ENCODE peak calls at places on chromosomes 3 and 15, in four cellular contexts. N is IMR-90, W is ovary, O is dorsolateral prefrontal cortex. B is an unnamed sample.

GRCh38 chr3:5205165-5205941 is 17.8 kb downstream of the EDEM1 start:
- DNase-seq in N (peak), W (no peak), O (no peak), B (no peak)

GRCh38 chr15:93246266-93247242 is 157.5 kb upstream of the RGMA start:
- DNase-seq in N (no peak), W (no peak), O (no peak), B (no peak)

GRCh38 chr3:56862352-56863062 is 60.8 kb upstream of the ARHGEF3 start:
- DNase-seq in N (peak), O (peak), W (no peak), B (no peak)

GRCh38 chr15:24848050-24848449 is 106.7 kb upstream of the SNRPN start:
- DNase-seq in N (peak), O (no peak), W (no peak), B (no peak)

GRCh38 chr15:100263721-100264455 is 77.9 kb downstream of the ADAMTS17 start:
- DNase-seq in N (no peak), W (no peak), O (no peak), B (no peak)

GRCh38 chr15:69462030-69462492 is 9.4 kb downstream of the RPLP1 start:
- DNase-seq in O (no peak), W (peak), N (no peak), B (no peak)

GRCh38 chr15:67834593-67835348 is 5.1 kb downstream of the RNU6-1 start:
- DNase-seq in O (no peak), W (peak), N (no peak), B (no peak)

GRCh38 chr15:80844011-80844732 is 65.0 kb downstream of the CEMIP start:
- DNase-seq in W (no peak), O (no peak), N (peak), B (no peak)

GRCh38 chr3:30503431-30503830 is 103.0 kb upstream of the TGFBR2 start:
- DNase-seq in N (no peak), W (no peak), O (no peak), B (no peak)

GRCh38 chr3:187958432-187959003 is 195.4 kb upstream of the LPP start:
- DNase-seq in N (no peak), O (no peak), W (no peak), B (peak)

GRCh38 chr3:50271314-50272072 is 2.5 kb downstream of the SEMA3B start:
- DNase-seq in N (no peak), W (no peak), O (no peak), B (no peak)

GRCh38 chr3:50274371-50275104 is 4.3 kb upstream of the LSMEM2 start:
- DNase-seq in O (no peak), W (peak), N (peak), B (peak)

GRCh38 chr3:50273689-50274065 is 4.7 kb downstream of the SEMA3B start:
- DNase-seq in O (no peak), W (no peak), N (no peak), B (no peak)

GRCh38 chr3:50270841-50271240 is 1.9 kb downstream of the SEMA3B start:
- DNase-seq in O (no peak), N (no peak), W (no peak), B (no peak)

GRCh38 chr3:50272911-50273688 is 4.2 kb downstream of the SEMA3B start:
- DNase-seq in N (peak), W (peak), O (peak), B (peak)
- H3K4me3 ChIP-seq in N (peak), W (peak), O (peak), B (no peak)

GRCh38 chr15:83935774-83936173 is 281.9 kb downstream of the ADAMTSL3 start:
- DNase-seq in W (no peak), O (no peak), N (no peak), B (no peak)

GRCh38 chr15:83943849-83944404 is 290.0 kb downstream of the ADAMTSL3 start:
- DNase-seq in W (no peak), N (peak), O (no peak), B (no peak)

GRCh38 chr15:83943043-83943442 is 289.1 kb downstream of the ADAMTSL3 start:
- DNase-seq in N (no peak), W (no peak), O (no peak), B (no peak)

GRCh38 chr15:83940136-83940535 is 286.2 kb downstream of the ADAMTSL3 start:
- DNase-seq in O (no peak), N (no peak), W (no peak), B (no peak)
- H3K4me3 ChIP-seq in O (no peak), N (no peak), W (no peak), B (no peak)

DNA sequence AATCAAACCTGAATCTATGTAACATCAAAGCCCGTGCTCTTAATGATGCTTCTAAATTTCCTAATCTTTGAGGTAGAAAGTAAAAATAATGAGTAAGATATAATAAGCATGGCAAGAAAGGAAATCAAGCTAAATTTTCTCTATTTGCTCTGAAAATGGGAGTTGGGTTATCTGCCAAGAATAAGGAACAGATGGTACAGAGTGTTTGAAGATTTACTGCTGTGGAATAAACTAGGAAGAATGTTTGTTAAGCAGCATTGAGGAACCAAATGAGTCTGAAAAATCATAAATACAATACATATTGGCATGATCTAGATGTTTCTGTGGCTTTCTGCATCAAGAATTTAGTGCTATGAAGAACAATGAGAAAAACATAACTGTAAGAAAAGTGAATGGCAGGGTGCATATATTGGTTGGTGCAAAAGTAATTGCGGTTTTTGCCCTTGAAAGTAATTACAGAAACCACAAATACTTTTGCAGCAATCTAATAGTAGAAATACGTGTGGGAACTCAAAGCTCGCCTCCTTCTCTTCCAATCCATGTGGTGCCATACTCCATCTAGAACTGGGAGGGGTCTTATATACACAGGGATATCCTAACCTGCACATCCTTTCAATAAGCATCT is 87.6 kb downstream of the SUCNR1 start:
- DNase-seq in W (no peak), O (no peak), N (peak), B (no peak)
- H3K4me3 ChIP-seq in W (no peak), O (no peak), N (no peak), B (no peak)

DNA sequence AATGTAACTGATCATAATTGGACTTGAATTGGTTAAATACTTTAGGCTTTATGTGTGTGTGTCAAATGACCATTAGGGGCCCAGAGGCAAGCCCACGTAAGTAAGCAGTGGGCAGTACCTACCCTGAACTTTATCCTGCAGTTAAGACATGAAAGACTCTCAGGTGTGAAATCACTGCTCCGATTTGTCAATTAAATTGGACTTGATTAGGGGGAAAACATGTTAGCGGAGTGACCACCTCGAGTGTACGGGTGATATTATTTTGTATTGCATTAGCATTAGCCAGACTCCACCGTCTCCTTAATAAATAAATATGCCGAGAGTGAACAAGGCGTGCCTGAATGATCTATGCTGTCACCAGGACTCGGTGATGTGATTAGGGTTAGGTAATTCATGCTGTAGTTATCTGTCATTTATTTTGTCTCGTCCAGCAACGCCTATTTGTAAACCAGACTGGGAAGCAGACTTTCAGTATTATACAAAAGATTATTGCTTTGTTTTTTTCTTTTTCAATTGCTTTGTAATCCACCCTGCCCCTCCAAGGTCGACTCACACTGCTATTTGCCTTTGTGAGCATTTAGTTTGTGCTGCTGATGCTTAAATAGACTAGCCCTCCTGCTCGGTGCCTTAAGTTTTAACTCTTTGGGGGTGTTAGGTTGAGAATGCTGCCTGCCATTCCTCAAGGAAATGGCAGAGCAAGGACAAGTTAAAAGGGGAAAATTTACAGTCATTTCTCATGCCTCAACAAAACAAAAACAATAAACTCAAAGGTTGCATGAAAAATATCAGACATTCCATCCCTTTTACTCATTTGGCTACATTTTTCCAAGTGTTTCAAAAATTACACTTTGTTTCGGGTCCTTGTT is 1.8 kb downstream of the RBMS3 start:
- DNase-seq in N (peak), O (no peak), W (no peak), B (no peak)
- H3K4me3 ChIP-seq in N (peak), O (peak), W (peak), B (no peak)

DNA sequence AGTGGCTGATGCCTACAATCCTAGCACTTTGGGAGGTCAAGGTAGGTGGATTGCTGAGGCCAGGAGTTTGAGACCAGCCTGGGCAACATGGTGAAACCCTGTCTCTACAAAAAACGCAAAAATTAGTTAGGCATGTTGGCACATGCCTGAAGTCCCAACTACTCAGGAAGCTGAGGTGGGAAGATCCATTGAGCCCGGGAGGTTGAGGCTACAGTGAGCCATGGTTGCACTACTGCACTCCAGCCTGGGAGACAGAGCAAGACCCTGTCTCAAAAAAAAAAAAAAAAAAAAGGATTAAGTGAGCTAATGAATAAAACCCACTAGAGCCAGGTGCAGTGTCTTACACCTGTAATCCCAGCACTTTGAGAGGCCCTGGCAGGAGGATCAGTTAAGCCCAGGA is 6.7 kb upstream of the SEC11A start:
- DNase-seq in N (no peak), W (no peak), O (no peak), B (no peak)
- H3K4me3 ChIP-seq in N (no peak), W (no peak), O (no peak), B (no peak)

GRCh38 chr3:124883191-124883747 is 3.9 kb downstream of the ITGB5 start:
- DNase-seq in O (no peak), W (no peak), N (no peak), B (no peak)
- H3K4me3 ChIP-seq in O (no peak), W (no peak), N (no peak), B (no peak)

GRCh38 chr3:194977341-194977740 is 291.7 kb downstream of the FAM43A start:
- DNase-seq in W (no peak), N (no peak), O (no peak), B (no peak)
- H3K4me3 ChIP-seq in W (no peak), N (no peak), O (no peak), B (no peak)

DNA sequence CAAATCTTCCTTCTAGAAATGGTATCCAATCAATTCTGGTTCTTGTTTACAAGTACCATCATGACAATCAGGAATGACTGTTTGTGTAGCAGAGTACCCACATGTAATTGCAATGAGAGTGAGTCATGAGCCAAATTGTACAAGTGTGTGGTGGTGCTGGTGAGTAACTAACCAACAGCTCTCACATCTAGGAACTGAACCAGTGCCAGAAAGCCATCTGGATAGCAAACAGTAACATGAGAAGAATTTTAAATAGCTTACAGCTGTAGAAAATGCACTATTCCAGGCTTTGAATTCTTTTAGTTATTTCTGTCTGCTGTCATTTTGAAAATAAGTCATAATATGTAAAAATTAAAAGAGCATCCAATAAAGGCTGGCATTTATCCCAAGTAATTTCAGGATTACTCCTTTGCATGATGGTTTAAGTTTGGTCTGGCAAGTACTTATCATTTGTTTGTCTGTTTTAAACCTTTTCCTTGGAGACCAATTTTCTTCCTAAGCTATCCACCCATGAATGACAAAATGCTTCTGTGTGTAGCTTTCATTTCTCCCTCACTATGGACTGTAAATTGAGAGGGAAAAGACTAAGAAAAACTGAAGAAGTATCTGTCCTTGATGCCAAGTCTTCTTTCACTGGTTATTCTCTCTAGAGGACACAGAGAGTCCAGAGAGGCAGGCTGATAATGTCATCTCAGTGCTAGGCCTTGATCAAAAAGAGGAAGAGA is 60.0 kb downstream of the PIK3CB start:
- DNase-seq in W (peak), O (no peak), N (peak), B (peak)
- H3K4me3 ChIP-seq in W (no peak), O (no peak), N (no peak), B (no peak)

DNA sequence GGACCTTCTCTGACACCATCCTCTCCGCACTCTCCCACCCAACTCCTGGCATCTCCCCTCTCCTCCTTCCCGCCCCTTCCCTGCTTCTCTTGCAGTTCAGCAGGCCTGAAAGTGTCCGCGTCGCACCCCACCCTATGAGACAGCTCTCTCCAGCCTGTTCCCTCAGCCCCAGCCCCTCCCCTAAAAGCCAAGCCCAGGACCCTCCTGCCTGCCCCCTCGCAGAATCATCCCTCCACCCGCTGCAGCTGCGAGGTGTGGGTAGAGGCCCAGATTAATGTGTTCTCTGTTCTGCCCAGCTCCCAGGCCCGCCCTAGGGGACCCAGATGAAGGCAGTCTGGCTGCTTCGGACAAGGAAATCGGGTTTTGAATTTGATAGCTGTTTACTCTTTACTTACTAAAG is 410 bp downstream of the PRR23E start:
- DNase-seq in O (no peak), N (no peak), W (no peak), B (no peak)
- H3K4me3 ChIP-seq in O (no peak), N (no peak), W (no peak), B (no peak)

B was measured in Jurkat, Clone E6-1.